ENCODE peak calls at places on chromosomes 2 and 18, in five cellular contexts. I is cardiac muscle cell; N is AG20443; V is GM12865; D is activated naive CD4-positive, alpha-beta T cell treated with Interleukin-2 at 50 U/mL for 16 hours. O is an unnamed sample.
A peak's percentile ranks its signal among the peaks of the same experiment; 100 is the strongest.

GRCh38 chr2:217790681-217791392 is 212.0 kb downstream of the TNS1 start:
- DNase-seq in I (no peak), N (peak; percentile 68), V (no peak), D (no peak), O (no peak)

GRCh38 chr2:224922142-224922727 is 120.0 kb downstream of the DOCK10 start:
- DNase-seq in I (no peak), N (no peak), V (peak; percentile 73), D (no peak), O (no peak)

GRCh38 chr2:126658910-126659613 is 3.1 kb downstream of the GYPC start:
- DNase-seq in I (peak; percentile 77), N (peak; percentile 74), V (peak; percentile 88), D (peak; percentile 55), O (no peak)

GRCh38 chr2:138237657-138238384 is 263.7 kb upstream of the SPOPL start:
- DNase-seq in I (peak; percentile 48), N (no peak), V (no peak), D (no peak), O (no peak)

GRCh38 chr2:231602874-231603467 is 10.3 kb downstream of the TEX44 start:
- DNase-seq in I (no peak), N (no peak), V (no peak), D (no peak), O (no peak)

GRCh38 chr18:27808678-27809077 is 368.3 kb downstream of the CDH2 start:
- DNase-seq in I (no peak), N (no peak), V (no peak), D (no peak), O (no peak)

GRCh38 chr2:181312515-181312927 is 144.7 kb upstream of the ITGA4 start:
- DNase-seq in I (no peak), N (no peak), V (peak; percentile 96), D (peak; percentile 17), O (no peak)

GRCh38 chr18:79765491-79766245 is 32.1 kb upstream of the KCNG2 start:
- DNase-seq in I (no peak), N (peak; percentile 86), V (no peak), D (no peak), O (no peak)

GRCh38 chr18:33839452-33840225 is 261.6 kb downstream of the ASXL3 start:
- DNase-seq in I (peak; percentile 71), N (peak; percentile 7), V (peak; percentile 82), D (no peak), O (peak; percentile 16)

GRCh38 chr2:15668611-15669305 is 77.1 kb downstream of the DDX1 start:
- DNase-seq in I (no peak), N (no peak), V (no peak), D (no peak), O (no peak)

O was measured in BE2C.